ENCODE peak calls at places on chromosomes 6 and 20, in ten cellular contexts. O is B cell; M is AG08396; D is ACHN; F is mesenteric fat pad; U is endothelial cell; K is iPS-NIHi11; Q is HT1080; W is activated CD4-positive, CD25-positive, alpha-beta regulatory T cell; I is NCI-H1417. A is an unnamed sample.

GRCh38 chr20:37777556-37777955 is 83.7 kb downstream of the CTNNBL1 start:
- DNase-seq in O (no peak), M (no peak), D (no peak), F (no peak), U (no peak), K (no peak), Q (peak), W (no peak), I (no peak), A (no peak)

GRCh38 chr6:148422085-148422484 is 79.4 kb downstream of the SASH1 start:
- DNase-seq in O (no peak), M (no peak), D (no peak), F (no peak), U (no peak), K (no peak), Q (no peak), W (no peak), I (peak), A (no peak)

GRCh38 chr6:1614767-1615650 is 5.3 kb downstream of the FOXC1 start:
- DNase-seq in O (peak), M (no peak), D (no peak), F (no peak), U (peak), K (peak), Q (no peak), W (no peak), I (no peak), A (no peak)

GRCh38 chr6:30378290-30378937 is 33.5 kb downstream of the RPP21 start:
- DNase-seq in O (no peak), M (no peak), D (peak), F (no peak), U (no peak), K (peak), Q (no peak), W (no peak), I (no peak), A (no peak)

GRCh38 chr20:19572031-19572430 is 186.0 kb upstream of the RIN2 start:
- DNase-seq in O (no peak), M (no peak), D (no peak), F (no peak), U (no peak), K (no peak), Q (no peak), W (no peak), I (no peak), A (no peak)

GRCh38 chr6:21748343-21749063 is 155.0 kb downstream of the SOX4 start:
- DNase-seq in O (no peak), M (no peak), D (peak), F (no peak), U (no peak), K (peak), Q (no peak), W (no peak), I (peak), A (no peak)

GRCh38 chr6:131602913-131603312 is 25.1 kb downstream of the MED23 start:
- DNase-seq in O (no peak), M (peak), D (peak), F (no peak), U (no peak), K (no peak), Q (peak), W (no peak), I (no peak), A (no peak)

GRCh38 chr6:157732007-157732406 is 91.0 kb upstream of the SNX9 start:
- DNase-seq in O (no peak), M (no peak), D (no peak), F (no peak), U (no peak), K (peak), Q (no peak), W (no peak), I (peak), A (no peak)

GRCh38 chr6:134979142-134979541 is 29.2 kb upstream of the ALDH8A1 start:
- DNase-seq in O (no peak), M (no peak), D (no peak), F (no peak), U (no peak), K (no peak), Q (no peak), W (no peak), I (no peak), A (peak)

GRCh38 chr20:58634818-58635665 is 16.0 kb upstream of the STX16 start:
- DNase-seq in O (no peak), M (no peak), D (no peak), F (peak), U (no peak), K (no peak), Q (no peak), W (no peak), I (no peak), A (peak)

GRCh38 chr20:23146857-23147256 is 60.7 kb upstream of the CD93 start:
- DNase-seq in O (no peak), M (no peak), D (no peak), F (no peak), U (no peak), K (no peak), Q (no peak), W (no peak), I (no peak), A (no peak)